ENCODE peak calls at places on chromosomes 11 and 22, in five cellular contexts. One of them, this sample, is unnamed.

GRCh38 chr11:657691-658126 is 20.6 kb downstream of the DRD4 start:
- DNase-seq in K562: no peak
- DNase-seq in IMR-90: no peak
- DNase-seq in DND-41: no peak
- DNase-seq in HCT116: no peak
- DNase-seq in this sample: no peak

GRCh38 chr11:74570266-74571061 is 21.9 kb upstream of the POLD3 start:
- DNase-seq in DND-41: peak; percentile 29
- DNase-seq in HCT116: peak; percentile 48
- DNase-seq in IMR-90: peak; percentile 53
- DNase-seq in K562: peak; percentile 71
- DNase-seq in this sample: peak; percentile 75

GRCh38 chr11:94662065-94662779 is 95.1 kb downstream of the PIWIL4 start:
- DNase-seq in IMR-90: no peak
- DNase-seq in HCT116: no peak
- DNase-seq in K562: no peak
- DNase-seq in DND-41: no peak
- DNase-seq in this sample: peak; percentile 60

GRCh38 chr11:73288873-73289707 is 17.0 kb downstream of the P2RY6 start:
- DNase-seq in IMR-90: peak; percentile 65
- DNase-seq in K562: peak; percentile 91
- DNase-seq in HCT116: peak; percentile 53
- DNase-seq in DND-41: peak; percentile 68
- DNase-seq in this sample: peak; percentile 89

GRCh38 chr11:34356918-34357645 is 728 bp downstream of the ABTB2 start:
- DNase-seq in DND-41: no peak
- DNase-seq in HCT116: no peak
- DNase-seq in K562: peak; percentile 16
- DNase-seq in IMR-90: peak; percentile 51
- DNase-seq in this sample: peak; percentile 72

GRCh38 chr11:65555693-65556231 is 2.4 kb downstream of the LTBP3 start:
- DNase-seq in HCT116: peak; percentile 71
- DNase-seq in DND-41: no peak
- DNase-seq in IMR-90: peak; percentile 88
- DNase-seq in K562: peak; percentile 57
- DNase-seq in this sample: no peak

GRCh38 chr11:2581151-2581930 is 118.5 kb downstream of the KCNQ1OT1 start:
- DNase-seq in IMR-90: no peak
- DNase-seq in K562: no peak
- DNase-seq in HCT116: no peak
- DNase-seq in DND-41: peak; percentile 1
- DNase-seq in this sample: no peak

GRCh38 chr11:134562176-134562575 is 150.1 kb upstream of the B3GAT1 start:
- DNase-seq in HCT116: no peak
- DNase-seq in IMR-90: no peak
- DNase-seq in K562: no peak
- DNase-seq in DND-41: peak; percentile 2
- DNase-seq in this sample: no peak

GRCh38 chr22:32480238-32480637 is 5.6 kb downstream of the FBXO7 start:
- DNase-seq in HCT116: no peak
- DNase-seq in IMR-90: no peak
- DNase-seq in DND-41: no peak
- DNase-seq in K562: no peak
- DNase-seq in this sample: no peak

GRCh38 chr22:22687638-22688500 is 43.5 kb downstream of the GGTLC2 start:
- DNase-seq in IMR-90: peak; percentile 65
- DNase-seq in K562: peak; percentile 92
- DNase-seq in HCT116: no peak
- DNase-seq in DND-41: peak; percentile 66
- DNase-seq in this sample: peak; percentile 63

GRCh38 chr11:69950120-69950519 is 128.0 kb upstream of the ANO1 start:
- DNase-seq in IMR-90: peak; percentile 31
- DNase-seq in K562: peak; percentile 86
- DNase-seq in DND-41: peak; percentile 10
- DNase-seq in HCT116: peak; percentile 58
- DNase-seq in this sample: peak; percentile 88

GRCh38 chr11:62880803-62881578 is at the start of gene SLC3A2:
- DNase-seq in HCT116: peak; percentile 68
- DNase-seq in IMR-90: peak; percentile 82
- DNase-seq in K562: peak; percentile 83
- DNase-seq in DND-41: peak; percentile 91
- DNase-seq in this sample: peak; percentile 91

GRCh38 chr11:40397141-40397540 is 1062.3 kb downstream of the LRRC4C start:
- DNase-seq in DND-41: no peak
- DNase-seq in IMR-90: no peak
- DNase-seq in HCT116: no peak
- DNase-seq in K562: no peak
- DNase-seq in this sample: no peak

GRCh38 chr22:36363378-36363931 is 24.3 kb downstream of the MYH9 start:
- DNase-seq in K562: no peak
- DNase-seq in DND-41: no peak
- DNase-seq in IMR-90: no peak
- DNase-seq in HCT116: no peak
- DNase-seq in this sample: no peak

GRCh38 chr11:29119691-29120328 is 897.0 kb downstream of the KCNA4 start:
- DNase-seq in HCT116: no peak
- DNase-seq in IMR-90: peak; percentile 99
- DNase-seq in DND-41: no peak
- DNase-seq in K562: no peak
- DNase-seq in this sample: no peak

GRCh38 chr11:119347242-119347641 is 737 bp upstream of the MFRP start:
- DNase-seq in DND-41: no peak
- DNase-seq in HCT116: no peak
- DNase-seq in K562: no peak
- DNase-seq in IMR-90: no peak
- DNase-seq in this sample: no peak

GRCh38 chr22:46673205-46673604 is 53.0 kb downstream of the GRAMD4 start:
- DNase-seq in K562: no peak
- DNase-seq in IMR-90: no peak
- DNase-seq in HCT116: no peak
- DNase-seq in DND-41: no peak
- DNase-seq in this sample: no peak

GRCh38 chr22:42268852-42269406 is 1.5 kb downstream of the TCF20 start:
- DNase-seq in DND-41: peak; percentile 21
- DNase-seq in IMR-90: no peak
- DNase-seq in HCT116: no peak
- DNase-seq in K562: no peak
- DNase-seq in this sample: no peak
- H4K20me1 ChIP-seq in DND-41: peaks cover 63% of the 10 kb centered on the region
- H4K20me1 ChIP-seq in IMR-90: peaks cover 44% of the 10 kb centered on the region
- H4K20me1 ChIP-seq in HCT116: peaks cover 12% of the 10 kb centered on the region
- H4K20me1 ChIP-seq in K562: peaks cover 29% of the 10 kb centered on the region
- H4K20me1 ChIP-seq in this sample: peaks cover 52% of the 10 kb centered on the region

DNA sequence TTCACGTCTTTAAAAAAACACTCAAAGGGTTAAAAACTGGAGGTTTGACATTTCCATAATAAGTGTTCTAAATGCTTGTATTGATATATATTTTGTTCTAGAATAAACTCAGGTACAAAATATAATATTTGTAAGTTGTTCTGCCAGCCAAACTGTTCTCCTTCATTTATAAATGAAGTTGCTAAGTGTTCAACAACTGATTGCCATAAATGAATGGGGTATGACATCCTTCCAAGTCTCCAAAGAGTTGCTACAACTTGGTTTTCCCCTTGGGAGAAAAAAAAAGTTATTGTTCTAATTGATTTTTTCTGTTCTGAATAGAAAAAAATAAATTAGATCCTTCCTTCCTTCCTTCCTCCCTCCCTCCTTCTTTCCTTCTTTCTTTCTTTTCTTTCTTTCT is 65.4 kb upstream of the BLID start:
- DNase-seq in IMR-90: no peak
- DNase-seq in K562: no peak
- DNase-seq in DND-41: no peak
- DNase-seq in HCT116: no peak
- DNase-seq in this sample: no peak
- H3K4me2 ChIP-seq in IMR-90: no peak overlapping the region
- H3K4me2 ChIP-seq in K562: no peak overlapping the region
- H3K4me2 ChIP-seq in DND-41: no peak overlapping the region
- H3K4me2 ChIP-seq in HCT116: peak overlapping the region; percentile 73
- H3K4me2 ChIP-seq in this sample: no peak overlapping the region

GRCh38 chr11:128803440-128803839 is 63.7 kb downstream of the KCNJ1 start:
- DNase-seq in IMR-90: no peak
- DNase-seq in K562: no peak
- DNase-seq in DND-41: no peak
- DNase-seq in HCT116: no peak
- DNase-seq in this sample: no peak

GRCh38 chr11:128809128-128809527 is 58.0 kb downstream of the KCNJ1 start:
- DNase-seq in K562: no peak
- DNase-seq in DND-41: no peak
- DNase-seq in IMR-90: no peak
- DNase-seq in HCT116: no peak
- DNase-seq in this sample: no peak

GRCh38 chr11:128807909-128808308 is 59.2 kb downstream of the KCNJ1 start:
- DNase-seq in DND-41: no peak
- DNase-seq in K562: no peak
- DNase-seq in HCT116: no peak
- DNase-seq in IMR-90: no peak
- DNase-seq in this sample: no peak

GRCh38 chr11:128804481-128804880 is 62.6 kb downstream of the KCNJ1 start:
- DNase-seq in IMR-90: peak; percentile 83
- DNase-seq in HCT116: no peak
- DNase-seq in DND-41: no peak
- DNase-seq in K562: no peak
- DNase-seq in this sample: no peak

DNA sequence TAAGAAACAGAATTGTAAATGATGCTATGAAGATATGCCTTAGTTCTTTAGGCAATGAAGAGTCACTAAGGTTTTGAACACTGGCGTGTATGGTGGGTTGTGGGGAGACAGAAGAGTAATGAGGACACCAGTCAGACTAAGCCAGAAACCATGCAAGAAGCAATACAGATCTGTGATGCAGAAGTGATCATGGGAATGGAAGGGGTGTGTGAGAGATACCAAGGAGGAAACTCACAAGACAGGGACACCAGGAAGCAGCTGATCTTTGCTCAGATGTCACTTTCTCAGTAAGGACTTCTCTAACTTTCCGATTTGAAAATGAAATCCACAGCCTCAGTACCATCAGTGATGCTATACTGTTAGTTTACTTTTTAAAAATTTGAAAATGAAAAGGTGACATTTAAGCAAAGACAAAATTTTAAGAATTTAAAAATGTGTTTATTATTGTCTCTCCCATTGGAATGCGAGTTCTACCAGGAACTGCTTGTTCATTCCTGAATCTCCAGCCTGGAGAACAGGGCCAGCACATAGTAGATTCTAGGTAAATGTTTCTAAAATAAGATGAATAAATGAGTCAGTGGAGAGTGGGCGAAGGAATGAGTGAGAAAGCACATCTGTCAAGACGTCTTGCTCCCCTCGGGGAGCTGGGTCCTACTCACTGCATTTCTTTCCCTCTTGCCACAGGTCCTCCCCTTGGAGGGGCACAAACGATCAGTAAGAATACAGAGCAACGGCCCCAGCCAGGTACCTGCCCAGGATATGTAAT is 60.4 kb downstream of the KCNJ1 start:
- DNase-seq in K562: no peak
- DNase-seq in DND-41: no peak
- DNase-seq in HCT116: no peak
- DNase-seq in IMR-90: peak; percentile 82
- DNase-seq in this sample: no peak
- H4K20me1 ChIP-seq in K562: no peaks in the 10 kb centered on the region
- H4K20me1 ChIP-seq in DND-41: peaks cover 3% of the 10 kb centered on the region
- H4K20me1 ChIP-seq in HCT116: no peaks in the 10 kb centered on the region
- H4K20me1 ChIP-seq in IMR-90: no peaks in the 10 kb centered on the region
- H4K20me1 ChIP-seq in this sample: no peaks in the 10 kb centered on the region

GRCh38 chr22:50312371-50312770 is 4.9 kb upstream of the PLXNB2 start:
- DNase-seq in HCT116: no peak
- DNase-seq in DND-41: no peak
- DNase-seq in K562: no peak
- DNase-seq in IMR-90: no peak
- DNase-seq in this sample: no peak

GRCh38 chr22:50311606-50312351 is 4.3 kb upstream of the PLXNB2 start:
- DNase-seq in DND-41: no peak
- DNase-seq in HCT116: no peak
- DNase-seq in K562: no peak
- DNase-seq in IMR-90: no peak
- DNase-seq in this sample: no peak

GRCh38 chr22:50314081-50314454 is 6.6 kb upstream of the PLXNB2 start:
- DNase-seq in IMR-90: no peak
- DNase-seq in DND-41: no peak
- DNase-seq in HCT116: no peak
- DNase-seq in K562: no peak
- DNase-seq in this sample: no peak

GRCh38 chr22:50313600-50313999 is 6.2 kb upstream of the PLXNB2 start:
- DNase-seq in IMR-90: no peak
- DNase-seq in HCT116: no peak
- DNase-seq in DND-41: no peak
- DNase-seq in K562: no peak
- DNase-seq in this sample: no peak

GRCh38 chr22:50313021-50313420 is 5.6 kb upstream of the PLXNB2 start:
- DNase-seq in K562: no peak
- DNase-seq in DND-41: no peak
- DNase-seq in HCT116: no peak
- DNase-seq in IMR-90: no peak
- DNase-seq in this sample: no peak
- H3K4me2 ChIP-seq in K562: no peak overlapping the region
- H3K4me2 ChIP-seq in DND-41: no peak overlapping the region
- H3K4me2 ChIP-seq in HCT116: no peak overlapping the region
- H3K4me2 ChIP-seq in IMR-90: no peak overlapping the region
- H3K4me2 ChIP-seq in this sample: no peak overlapping the region

GRCh38 chr11:9573775-9574555 is 495 bp downstream of the WEE1 start:
- DNase-seq in IMR-90: no peak
- DNase-seq in K562: peak; percentile 47
- DNase-seq in HCT116: no peak
- DNase-seq in DND-41: no peak
- DNase-seq in this sample: no peak
- H4K20me1 ChIP-seq in IMR-90: peaks cover 3% of the 10 kb centered on the region
- H4K20me1 ChIP-seq in K562: peaks cover 9% of the 10 kb centered on the region
- H4K20me1 ChIP-seq in HCT116: peaks cover 28% of the 10 kb centered on the region
- H4K20me1 ChIP-seq in DND-41: peaks cover 41% of the 10 kb centered on the region
- H4K20me1 ChIP-seq in this sample: peaks cover 12% of the 10 kb centered on the region

GRCh38 chr22:40394607-40395006 is 24.2 kb downstream of the SGSM3 start:
- DNase-seq in K562: no peak
- DNase-seq in HCT116: no peak
- DNase-seq in DND-41: no peak
- DNase-seq in IMR-90: no peak
- DNase-seq in this sample: no peak
- H3K4me2 ChIP-seq in K562: no peak overlapping the region
- H3K4me2 ChIP-seq in HCT116: no peak overlapping the region
- H3K4me2 ChIP-seq in DND-41: no peak overlapping the region
- H3K4me2 ChIP-seq in IMR-90: no peak overlapping the region
- H3K4me2 ChIP-seq in this sample: no peak overlapping the region

GRCh38 chr11:6229911-6230310 is 4.5 kb downstream of the FHIP1B start:
- DNase-seq in IMR-90: no peak
- DNase-seq in K562: no peak
- DNase-seq in DND-41: no peak
- DNase-seq in HCT116: no peak
- DNase-seq in this sample: no peak
- H4K20me1 ChIP-seq in IMR-90: no peaks in the 10 kb centered on the region
- H4K20me1 ChIP-seq in K562: peaks cover 10% of the 10 kb centered on the region
- H4K20me1 ChIP-seq in DND-41: peaks cover 37% of the 10 kb centered on the region
- H4K20me1 ChIP-seq in HCT116: no peaks in the 10 kb centered on the region
- H4K20me1 ChIP-seq in this sample: peaks cover 55% of the 10 kb centered on the region

GRCh38 chr22:31150615-31151014 is 9.4 kb upstream of the RNF185 start:
- DNase-seq in DND-41: no peak
- DNase-seq in HCT116: no peak
- DNase-seq in IMR-90: no peak
- DNase-seq in K562: no peak
- DNase-seq in this sample: peak; percentile 21
- H3K4me2 ChIP-seq in DND-41: no peak overlapping the region
- H3K4me2 ChIP-seq in HCT116: no peak overlapping the region
- H3K4me2 ChIP-seq in IMR-90: no peak overlapping the region
- H3K4me2 ChIP-seq in K562: no peak overlapping the region
- H3K4me2 ChIP-seq in this sample: no peak overlapping the region

This sample was measured in GM23338.